ENCODE peak calls at places on chromosome 9, in six cellular contexts. I is psoas muscle, K is fibroblast of villous mesenchyme, C is stomach, U is kidney epithelial cell, X is OCI-LY7. B is an unnamed sample.

GRCh38 chr9:137764981-137765380 is 112.6 kb upstream of the CACNA1B start:
- DNase-seq in I (no peak), K (no peak), C (no peak), U (no peak), X (no peak), B (no peak)

GRCh38 chr9:126615251-126615790 is 1.6 kb downstream of the LMX1B start:
- DNase-seq in I (no peak), K (no peak), C (peak; percentile 47), U (no peak), X (no peak), B (peak; percentile 9)

GRCh38 chr9:34405719-34406118 is 29.0 kb upstream of the MYORG start:
- DNase-seq in I (no peak), K (peak; percentile 47), C (no peak), U (no peak), X (no peak), B (peak; percentile 42)

GRCh38 chr9:129363216-129363873 is 185.3 kb upstream of the IER5L start:
- DNase-seq in I (peak; percentile 19), K (no peak), C (no peak), U (no peak), X (no peak), B (no peak)

GRCh38 chr9:125428515-125429467 is 167.2 kb downstream of the GAPVD1 start:
- DNase-seq in I (peak; percentile 50), K (peak; percentile 39), C (no peak), U (no peak), X (no peak), B (peak; percentile 25)

GRCh38 chr9:715310-715709 is 126.2 kb upstream of the DMRT1 start:
- DNase-seq in I (no peak), K (no peak), C (no peak), U (no peak), X (no peak), B (peak; percentile 53)

GRCh38 chr9:93028448-93029006 is 30.0 kb upstream of the SUSD3 start:
- DNase-seq in I (no peak), K (no peak), C (no peak), U (no peak), X (peak; percentile 90), B (no peak)

GRCh38 chr9:125960631-125961030 is 213.5 kb downstream of the PBX3 start:
- DNase-seq in I (no peak), K (no peak), C (no peak), U (no peak), X (no peak), B (no peak)

GRCh38 chr9:112341741-112342140 is 8.3 kb upstream of the PTBP3 start:
- DNase-seq in I (no peak), K (no peak), C (no peak), U (peak; percentile 60), X (no peak), B (peak; percentile 85)

GRCh38 chr9:91185193-91185886 is 176.4 kb downstream of the AUH start:
- DNase-seq in I (no peak), K (no peak), C (peak; percentile 9), U (no peak), X (no peak), B (no peak)

GRCh38 chr9:92680166-92681119 is 10.5 kb upstream of the IPPK start:
- DNase-seq in I (no peak), K (no peak), C (no peak), U (no peak), X (no peak), B (peak; percentile 22)

GRCh38 chr9:83992407-83992806 is 11.8 kb downstream of the RMI1 start:
- DNase-seq in I (no peak), K (peak; percentile 41), C (no peak), U (no peak), X (no peak), B (no peak)
- TF ChIP-seq CTCF in I (no peak), K (no peak), C (no peak), U (no peak), X (no peak), B (no peak)

DNA sequence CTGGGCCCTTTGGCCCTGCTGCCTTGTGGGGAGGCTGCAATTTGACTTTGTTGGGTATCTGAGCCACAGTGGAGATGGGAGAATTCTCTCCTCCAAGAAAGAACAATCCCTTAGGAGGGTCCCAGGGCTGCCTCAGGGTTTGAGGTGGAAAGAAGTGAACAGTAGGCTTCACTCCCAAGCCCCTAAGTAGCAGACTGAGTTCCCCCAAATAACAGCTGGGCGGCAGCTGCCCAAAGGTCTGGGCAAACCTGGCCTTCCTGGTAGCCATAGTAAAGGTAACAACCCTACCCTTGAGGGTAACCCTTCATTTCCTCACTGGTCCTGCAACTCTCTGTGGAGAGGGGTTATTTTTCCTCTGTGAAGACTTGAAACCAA is 746 bp downstream of the RGS3 start:
- DNase-seq in I (no peak), K (no peak), C (no peak), U (no peak), X (no peak), B (no peak)
- H3K4me3 ChIP-seq in I (no peak overlapping the region), K (no peak overlapping the region), C (peak overlapping the region; percentile 47), U (peak overlapping the region; percentile 54), X (no peak overlapping the region), B (no peak overlapping the region)

DNA sequence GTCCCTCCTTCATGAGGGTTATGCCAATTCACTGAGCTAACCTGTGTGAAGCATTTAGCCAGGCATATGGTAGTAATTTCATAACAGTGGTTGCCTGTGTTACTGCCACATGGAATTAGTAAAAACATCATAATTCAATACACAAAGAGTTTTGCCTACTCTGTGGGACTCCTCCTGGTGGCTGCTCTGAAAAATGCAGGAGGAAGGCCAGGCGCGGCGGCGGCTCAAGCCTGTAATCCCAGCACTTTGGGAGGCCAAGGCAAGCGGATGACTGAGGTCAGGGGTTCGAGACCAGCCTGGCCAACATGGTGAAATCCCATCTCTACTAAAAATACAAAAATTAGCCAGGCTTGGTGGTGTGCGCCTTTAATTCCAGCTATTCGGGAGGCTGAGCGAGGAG is 547.3 kb downstream of the CDK5RAP2 start:
- DNase-seq in I (no peak), K (no peak), C (no peak), U (no peak), X (no peak), B (peak; percentile 64)
- TF ChIP-seq CTCF in I (no peak), K (no peak), C (no peak), U (no peak), X (peak; percentile 56), B (peak; percentile 50)

DNA sequence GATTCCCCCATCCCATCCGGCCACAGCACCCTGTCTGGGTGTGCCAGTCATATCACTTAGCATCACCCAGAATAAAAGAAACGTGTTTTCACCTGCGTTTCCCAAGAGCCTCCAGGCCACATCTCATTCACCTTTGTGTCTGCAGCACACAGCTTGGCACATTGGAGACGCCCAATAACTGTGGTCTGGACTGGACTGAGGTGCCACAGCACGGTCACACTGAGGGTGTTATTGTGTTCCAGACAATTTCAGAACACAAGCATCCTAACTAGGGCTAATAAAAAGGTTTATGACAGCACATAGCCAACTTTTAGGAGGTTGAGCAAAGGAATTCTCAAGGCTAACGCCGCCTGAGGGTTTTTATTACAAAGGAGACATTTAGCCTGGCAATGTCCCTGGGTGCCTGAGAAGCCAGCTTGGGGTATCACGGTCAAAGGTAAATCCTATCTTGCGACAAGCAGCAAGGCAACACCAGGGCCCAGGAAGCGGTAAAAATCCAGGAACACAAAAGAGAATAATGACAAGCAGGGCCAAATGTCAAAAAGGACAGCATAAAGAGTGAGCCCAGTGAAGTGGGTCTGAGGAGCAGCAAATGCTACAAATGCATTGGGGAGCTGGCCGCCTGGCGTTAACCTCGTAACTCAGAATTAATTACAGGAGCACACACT is 3.4 kb downstream of the EPB41L4B start:
- DNase-seq in I (no peak), K (no peak), C (no peak), U (no peak), X (no peak), B (no peak)
- H3K4me3 ChIP-seq in I (no peak overlapping the region), K (no peak overlapping the region), C (no peak overlapping the region), U (no peak overlapping the region), X (no peak overlapping the region), B (no peak overlapping the region)

DNA sequence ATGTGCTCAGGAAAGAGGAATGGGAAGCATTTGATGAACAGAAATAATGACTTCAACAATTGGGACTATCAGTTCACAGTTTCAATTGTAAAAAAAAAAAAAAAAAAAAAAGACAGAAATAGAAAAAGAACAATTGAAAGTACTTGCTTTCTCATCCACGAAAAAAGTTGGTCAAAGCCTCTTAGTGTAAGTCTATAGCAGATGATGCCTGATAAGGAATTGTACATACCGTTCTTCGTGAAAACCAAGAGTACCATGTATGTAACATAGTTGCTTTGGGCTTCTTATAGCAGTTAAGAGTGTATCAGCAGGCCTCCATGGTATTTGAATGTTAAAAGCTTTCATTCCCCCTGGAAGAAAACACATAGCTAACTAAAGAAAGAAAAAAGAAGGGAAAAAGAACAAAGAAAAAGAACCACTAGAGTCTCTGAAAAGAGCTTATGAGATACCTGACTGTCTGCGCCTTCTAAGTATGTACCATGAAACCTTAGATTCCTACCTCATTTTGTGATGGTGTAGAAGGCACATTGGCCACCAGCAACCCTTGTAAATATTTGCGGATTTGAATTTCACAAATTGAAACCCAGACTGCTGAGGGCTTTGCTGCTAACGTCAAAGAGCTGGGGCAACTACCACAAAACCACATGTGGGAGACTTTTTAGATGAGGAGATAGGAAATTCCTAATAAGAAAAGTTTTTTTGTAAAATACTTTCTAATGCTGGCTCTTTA is 75.2 kb downstream of the TMC1 start:
- DNase-seq in I (no peak), K (peak; percentile 75), C (no peak), U (no peak), X (no peak), B (peak; percentile 33)
- TF ChIP-seq CTCF in I (no peak), K (no peak), C (no peak), U (no peak), X (no peak), B (no peak)

GRCh38 chr9:96168882-96169281 is 133.1 kb downstream of the HSD17B3 start:
- DNase-seq in I (no peak), K (no peak), C (no peak), U (no peak), X (no peak), B (no peak)
- H3K4me3 ChIP-seq in I (no peak overlapping the region), K (no peak overlapping the region), C (no peak overlapping the region), U (no peak overlapping the region), X (no peak overlapping the region), B (no peak overlapping the region)

DNA sequence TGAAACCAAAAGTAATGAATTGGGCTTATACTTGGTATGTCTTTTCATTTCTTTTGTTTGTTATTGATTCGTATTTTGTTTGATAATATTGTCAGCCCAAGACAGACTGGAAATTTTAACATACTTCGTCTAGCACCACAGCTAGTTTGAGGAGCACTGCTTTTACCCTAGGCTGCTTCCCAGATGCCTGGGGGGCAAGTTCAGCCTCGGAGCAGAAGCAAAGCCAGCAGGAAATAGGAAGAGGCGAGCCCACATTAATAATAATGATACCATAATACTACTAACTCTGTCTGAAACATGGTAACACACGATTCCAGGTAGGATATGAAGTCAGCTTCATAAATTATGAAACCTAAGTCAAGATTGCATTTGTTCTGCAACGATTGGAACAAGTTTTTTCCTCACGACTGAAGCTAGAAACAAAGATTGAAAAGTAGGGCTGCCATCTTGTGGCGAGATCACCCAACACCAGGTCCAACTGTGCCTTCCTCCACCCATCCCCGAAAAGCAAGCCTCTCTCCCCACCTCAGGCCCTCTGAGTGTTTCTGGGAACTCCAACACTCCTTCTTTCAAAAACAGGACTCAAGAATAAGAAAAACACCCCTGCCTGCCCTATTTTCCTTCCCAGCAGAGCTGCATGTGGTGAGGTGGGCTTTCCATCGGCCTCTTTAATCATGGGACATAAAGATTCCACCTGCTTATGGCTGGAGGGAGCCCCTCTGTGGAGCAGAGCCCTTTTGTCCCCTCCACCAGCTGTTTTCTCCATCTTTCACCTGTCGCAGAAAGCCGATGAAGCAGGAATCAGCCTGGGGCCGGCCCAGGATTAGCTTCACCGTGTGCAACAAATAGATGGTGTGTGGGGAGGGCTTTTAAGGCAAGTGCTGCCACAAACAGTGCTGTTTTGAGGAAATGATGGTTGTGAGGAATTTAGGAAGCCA is 236.3 kb downstream of the CAAP1 start:
- DNase-seq in I (no peak), K (no peak), C (no peak), U (no peak), X (peak; percentile 5), B (peak; percentile 25)
- TF ChIP-seq CTCF in I (no peak), K (peak; percentile 23), C (no peak), U (peak; percentile 58), X (peak; percentile 71), B (peak; percentile 67)